ENCODE peak calls at places on chromosomes 5 and 9, in five cellular contexts. One of them, this sample, is unnamed.

GRCh38 chr5:125346316-125346715 is 599.9 kb upstream of the ZNF608 start:
- DNase-seq in endothelial cell: no peak
- DNase-seq in GM12878: no peak
- DNase-seq in OCI-LY7: no peak
- DNase-seq in MM.1S: no peak
- DNase-seq in this sample: no peak

GRCh38 chr9:35552376-35552775 is 52.7 kb upstream of the TESK1 start:
- DNase-seq in endothelial cell: no peak
- DNase-seq in MM.1S: no peak
- DNase-seq in OCI-LY7: no peak
- DNase-seq in GM12878: no peak
- DNase-seq in this sample: no peak

GRCh38 chr9:12464910-12465512 is 228.2 kb upstream of the TYRP1 start:
- DNase-seq in endothelial cell: peak; percentile 13
- DNase-seq in OCI-LY7: peak; percentile 33
- DNase-seq in GM12878: no peak
- DNase-seq in MM.1S: peak; percentile 10
- DNase-seq in this sample: no peak

GRCh38 chr9:4303002-4303401 is 3.1 kb upstream of the GLIS3 start:
- DNase-seq in GM12878: no peak
- DNase-seq in endothelial cell: no peak
- DNase-seq in OCI-LY7: no peak
- DNase-seq in MM.1S: no peak
- DNase-seq in this sample: no peak

GRCh38 chr5:116686438-116686837 is 111.8 kb upstream of the SEMA6A start:
- DNase-seq in MM.1S: no peak
- DNase-seq in endothelial cell: no peak
- DNase-seq in GM12878: no peak
- DNase-seq in OCI-LY7: no peak
- DNase-seq in this sample: no peak

GRCh38 chr9:114155967-114156294 is 594 bp downstream of the COL27A1 start:
- DNase-seq in OCI-LY7: no peak
- DNase-seq in GM12878: no peak
- DNase-seq in endothelial cell: peak; percentile 30
- DNase-seq in MM.1S: no peak
- DNase-seq in this sample: peak; percentile 27

GRCh38 chr5:172637740-172638139 is 3.3 kb upstream of the NEURL1B start:
- DNase-seq in GM12878: no peak
- DNase-seq in MM.1S: no peak
- DNase-seq in OCI-LY7: no peak
- DNase-seq in endothelial cell: no peak
- DNase-seq in this sample: no peak

GRCh38 chr9:3337515-3337914 is 188.3 kb downstream of the RFX3 start:
- DNase-seq in GM12878: no peak
- DNase-seq in endothelial cell: no peak
- DNase-seq in MM.1S: no peak
- DNase-seq in OCI-LY7: no peak
- DNase-seq in this sample: no peak

GRCh38 chr5:43024217-43024616 is 15.9 kb downstream of the ANXA2R start:
- DNase-seq in endothelial cell: no peak
- DNase-seq in GM12878: no peak
- DNase-seq in MM.1S: no peak
- DNase-seq in OCI-LY7: no peak
- DNase-seq in this sample: no peak

GRCh38 chr5:91486638-91487037 is 103.5 kb upstream of the ARRDC3 start:
- DNase-seq in OCI-LY7: no peak
- DNase-seq in MM.1S: no peak
- DNase-seq in GM12878: no peak
- DNase-seq in endothelial cell: no peak
- DNase-seq in this sample: no peak

GRCh38 chr5:111935022-111935421 is 178.0 kb upstream of the NREP start:
- DNase-seq in OCI-LY7: no peak
- DNase-seq in endothelial cell: no peak
- DNase-seq in GM12878: no peak
- DNase-seq in MM.1S: no peak
- DNase-seq in this sample: no peak

GRCh38 chr9:79477955-79478751 is 93.6 kb upstream of the TLE4 start:
- DNase-seq in endothelial cell: peak; percentile 46
- DNase-seq in GM12878: no peak
- DNase-seq in OCI-LY7: peak; percentile 25
- DNase-seq in MM.1S: no peak
- DNase-seq in this sample: peak; percentile 13

GRCh38 chr9:86604741-86605140 is 250.5 kb upstream of the TUT7 start:
- DNase-seq in GM12878: no peak
- DNase-seq in endothelial cell: no peak
- DNase-seq in MM.1S: no peak
- DNase-seq in OCI-LY7: no peak
- DNase-seq in this sample: no peak

GRCh38 chr5:142104491-142104890 is 4.1 kb upstream of the NDFIP1 start:
- DNase-seq in OCI-LY7: no peak
- DNase-seq in GM12878: no peak
- DNase-seq in endothelial cell: no peak
- DNase-seq in MM.1S: peak; percentile 49
- DNase-seq in this sample: no peak

GRCh38 chr5:93584531-93585053 is 1.6 kb downstream of the NR2F1 start:
- DNase-seq in MM.1S: no peak
- DNase-seq in OCI-LY7: no peak
- DNase-seq in endothelial cell: no peak
- DNase-seq in GM12878: no peak
- DNase-seq in this sample: peak; percentile 26
- TF ChIP-seq CTCF in MM.1S: no peak
- TF ChIP-seq CTCF in OCI-LY7: no peak
- TF ChIP-seq CTCF in endothelial cell: no peak
- TF ChIP-seq CTCF in GM12878: no peak
- TF ChIP-seq CTCF in this sample: no peak

DNA sequence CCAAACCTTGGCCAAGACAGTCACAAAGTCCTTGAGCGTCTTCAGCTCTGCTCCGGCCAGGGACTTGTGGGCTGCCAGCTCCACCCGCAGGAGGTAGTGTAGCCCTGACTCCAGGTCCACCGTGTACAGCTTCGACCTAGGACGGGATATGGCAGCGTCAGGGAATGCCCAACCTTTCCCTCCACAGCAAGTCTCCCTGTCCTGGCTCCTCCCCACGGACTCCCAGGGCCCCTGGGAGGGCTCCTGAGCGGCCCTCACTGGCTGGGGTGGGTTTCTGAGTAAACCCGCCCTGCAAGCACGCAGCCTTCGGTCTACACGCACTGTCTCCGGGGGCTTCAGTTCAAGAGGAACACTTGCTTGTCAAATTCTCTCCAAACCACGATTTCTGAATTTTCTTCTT is 13.7 kb upstream of the LHX3 start:
- DNase-seq in OCI-LY7: no peak
- DNase-seq in MM.1S: no peak
- DNase-seq in GM12878: no peak
- DNase-seq in endothelial cell: no peak
- DNase-seq in this sample: no peak
- TF ChIP-seq CTCF in OCI-LY7: no peak
- TF ChIP-seq CTCF in MM.1S: no peak
- TF ChIP-seq CTCF in GM12878: no peak
- TF ChIP-seq CTCF in endothelial cell: no peak
- TF ChIP-seq CTCF in this sample: peak; percentile 11

GRCh38 chr9:117718085-117718484 is 13.9 kb downstream of the TLR4 start:
- DNase-seq in GM12878: peak; percentile 58
- DNase-seq in endothelial cell: no peak
- DNase-seq in MM.1S: peak; percentile 89
- DNase-seq in OCI-LY7: peak; percentile 87
- DNase-seq in this sample: no peak
- TF ChIP-seq CTCF in GM12878: no peak
- TF ChIP-seq CTCF in endothelial cell: no peak
- TF ChIP-seq CTCF in MM.1S: no peak
- TF ChIP-seq CTCF in OCI-LY7: no peak
- TF ChIP-seq CTCF in this sample: no peak

DNA sequence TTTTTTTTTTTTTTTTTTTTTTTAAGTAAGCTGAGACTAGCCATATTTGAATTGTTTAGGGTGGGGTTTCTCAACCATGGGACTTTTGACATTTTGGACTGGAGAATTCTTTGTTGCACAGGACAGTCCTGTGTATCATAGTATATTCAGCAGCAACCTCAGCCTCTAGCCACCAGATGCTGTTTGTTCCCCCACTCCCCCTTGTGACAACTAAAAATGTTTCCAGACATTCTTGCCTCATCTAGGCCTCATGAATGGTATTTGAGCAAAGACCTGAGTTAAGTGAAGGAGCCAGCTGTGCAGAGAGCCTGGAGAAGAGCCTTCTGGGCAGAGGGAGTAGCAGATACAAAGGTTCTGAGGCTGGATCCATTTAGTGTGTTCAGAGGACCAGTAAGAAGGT is 155.9 kb downstream of the SGCD start:
- DNase-seq in OCI-LY7: no peak
- DNase-seq in endothelial cell: no peak
- DNase-seq in MM.1S: no peak
- DNase-seq in GM12878: no peak
- DNase-seq in this sample: no peak
- TF ChIP-seq CTCF in OCI-LY7: no peak
- TF ChIP-seq CTCF in endothelial cell: no peak
- TF ChIP-seq CTCF in MM.1S: no peak
- TF ChIP-seq CTCF in GM12878: no peak
- TF ChIP-seq CTCF in this sample: no peak

DNA sequence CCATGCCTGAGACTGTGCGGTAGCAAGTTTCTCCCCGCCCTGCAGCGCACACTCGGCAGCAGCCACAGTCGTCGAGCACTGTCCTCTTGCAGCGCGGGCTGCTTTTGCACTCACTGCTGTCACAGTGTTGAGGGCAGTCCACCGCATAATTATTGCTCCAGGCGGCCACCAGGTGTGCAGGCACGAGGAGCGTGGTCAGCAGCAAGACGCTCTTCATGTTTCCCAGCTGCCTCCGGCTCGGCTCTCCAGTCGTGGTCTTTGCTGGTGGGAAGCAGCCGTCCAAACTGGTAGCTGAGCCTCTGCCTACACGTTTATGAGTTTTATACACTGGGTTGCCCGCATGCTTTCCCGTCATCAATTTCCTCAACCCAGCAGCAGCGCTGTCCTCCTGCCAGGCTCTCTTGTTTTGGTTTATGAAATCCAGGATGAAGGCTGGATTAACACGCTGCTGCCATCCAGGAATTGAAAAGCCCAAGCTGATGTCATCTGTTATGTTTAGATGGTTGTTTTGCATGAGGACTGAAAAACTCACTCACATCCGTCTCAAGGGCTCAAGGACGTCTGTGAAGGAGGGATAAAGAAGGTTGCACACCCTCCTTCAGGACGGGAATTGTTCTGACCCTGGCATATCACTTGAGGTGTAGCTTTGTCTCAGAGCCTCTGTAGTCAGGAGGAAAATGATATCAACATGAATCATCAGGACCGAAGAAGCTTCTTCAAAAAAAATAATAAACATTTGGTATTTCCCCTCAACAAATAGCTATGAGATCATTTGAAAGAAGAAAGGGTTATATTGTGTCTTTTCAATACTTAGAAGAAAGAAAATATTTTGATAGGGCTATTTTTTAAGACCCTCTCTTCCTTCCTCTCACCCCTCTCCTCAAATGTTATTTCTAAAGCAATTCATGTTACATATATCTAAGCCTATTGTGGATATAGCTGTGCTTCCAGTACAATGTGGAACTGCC is at the start of gene ESM1:
- DNase-seq in MM.1S: no peak
- DNase-seq in GM12878: no peak
- DNase-seq in OCI-LY7: no peak
- DNase-seq in endothelial cell: no peak
- DNase-seq in this sample: no peak
- TF ChIP-seq CTCF in MM.1S: no peak
- TF ChIP-seq CTCF in GM12878: no peak
- TF ChIP-seq CTCF in OCI-LY7: no peak
- TF ChIP-seq CTCF in endothelial cell: no peak
- TF ChIP-seq CTCF in this sample: peak; percentile 36

GRCh38 chr5:109529520-109529919 is 119.7 kb upstream of the PJA2 start:
- DNase-seq in OCI-LY7: no peak
- DNase-seq in endothelial cell: no peak
- DNase-seq in GM12878: no peak
- DNase-seq in MM.1S: no peak
- DNase-seq in this sample: no peak

GRCh38 chr5:109529987-109530386 is 120.2 kb upstream of the PJA2 start:
- DNase-seq in OCI-LY7: no peak
- DNase-seq in endothelial cell: no peak
- DNase-seq in GM12878: no peak
- DNase-seq in MM.1S: no peak
- DNase-seq in this sample: no peak

GRCh38 chr5:109532773-109533364 is 123.1 kb upstream of the PJA2 start:
- DNase-seq in endothelial cell: no peak
- DNase-seq in MM.1S: no peak
- DNase-seq in GM12878: no peak
- DNase-seq in OCI-LY7: no peak
- DNase-seq in this sample: no peak

GRCh38 chr5:109531262-109531661 is 121.5 kb upstream of the PJA2 start:
- DNase-seq in MM.1S: no peak
- DNase-seq in endothelial cell: no peak
- DNase-seq in GM12878: no peak
- DNase-seq in OCI-LY7: no peak
- DNase-seq in this sample: no peak

DNA sequence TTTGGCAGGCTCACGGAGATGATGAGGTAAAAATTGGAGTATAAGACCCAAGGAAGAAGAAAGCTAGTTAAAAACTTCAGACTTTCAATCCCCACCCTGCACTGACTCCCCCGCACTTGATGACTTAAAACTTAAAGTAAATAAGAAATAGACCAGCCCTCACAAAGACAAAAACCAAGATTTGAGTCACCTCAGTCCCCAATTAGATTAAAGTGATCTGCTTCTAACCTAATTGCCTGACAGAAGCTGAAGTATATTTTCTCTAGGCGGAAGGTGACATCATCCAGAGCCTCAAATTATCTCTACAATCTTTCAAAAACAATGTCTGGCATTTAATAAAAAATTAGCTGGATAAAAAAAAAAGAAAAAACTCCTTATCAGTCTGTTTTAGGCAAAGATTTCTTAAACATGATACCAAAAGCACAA is 124.1 kb upstream of the PJA2 start:
- DNase-seq in GM12878: no peak
- DNase-seq in endothelial cell: no peak
- DNase-seq in MM.1S: no peak
- DNase-seq in OCI-LY7: no peak
- DNase-seq in this sample: no peak
- TF ChIP-seq CTCF in GM12878: no peak
- TF ChIP-seq CTCF in endothelial cell: no peak
- TF ChIP-seq CTCF in MM.1S: no peak
- TF ChIP-seq CTCF in OCI-LY7: no peak
- TF ChIP-seq CTCF in this sample: no peak

GRCh38 chr9:89340332-89340731 is 22.0 kb downstream of the SECISBP2 start:
- DNase-seq in endothelial cell: no peak
- DNase-seq in GM12878: peak; percentile 45
- DNase-seq in OCI-LY7: no peak
- DNase-seq in MM.1S: peak; percentile 70
- DNase-seq in this sample: no peak
- TF ChIP-seq CTCF in endothelial cell: no peak
- TF ChIP-seq CTCF in GM12878: no peak
- TF ChIP-seq CTCF in OCI-LY7: no peak
- TF ChIP-seq CTCF in MM.1S: no peak
- TF ChIP-seq CTCF in this sample: no peak